ENCODE peak calls at places on chromosomes 11 and 22, in eight cellular contexts. L is COR-L47, Z is breast epithelium, P is T-helper 1 cell, F is AG08395, W is sigmoid colon, U is NCI-H1092, T is COLO829. E is an unnamed sample.

GRCh38 chr22:21842946-21843345 is 24.5 kb downstream of the MAPK1 start:
- DNase-seq in L (no peak), Z (no peak), P (no peak), F (no peak), W (no peak), U (no peak), T (no peak), E (no peak)

GRCh38 chr22:45968751-45969413 is 8.1 kb downstream of the WNT7B start:
- DNase-seq in L (no peak), Z (no peak), P (no peak), F (peak; percentile 56), W (no peak), U (no peak), T (no peak), E (no peak)

GRCh38 chr11:27703453-27703852 is 3.2 kb upstream of the BDNF start:
- DNase-seq in L (no peak), Z (no peak), P (no peak), F (peak; percentile 9), W (no peak), U (no peak), T (no peak), E (no peak)

GRCh38 chr11:117424781-117425180 is 97.1 kb downstream of the CEP164 start:
- DNase-seq in L (no peak), Z (no peak), P (no peak), F (peak; percentile 46), W (peak; percentile 33), U (peak; percentile 44), T (no peak), E (no peak)

GRCh38 chr11:112730591-112730990 is 230.6 kb upstream of the NCAM1 start:
- DNase-seq in L (no peak), Z (no peak), P (no peak), F (no peak), W (no peak), U (no peak), T (no peak), E (no peak)

GRCh38 chr11:74780277-74780870 is 31.7 kb downstream of the RNF169 start:
- DNase-seq in L (no peak), Z (no peak), P (no peak), F (no peak), W (no peak), U (no peak), T (no peak), E (no peak)

GRCh38 chr22:17726561-17727243 is 47.6 kb downstream of the BID start:
- DNase-seq in L (no peak), Z (no peak), P (no peak), F (peak; percentile 24), W (no peak), U (no peak), T (no peak), E (no peak)

GRCh38 chr11:71352226-71352625 is 96.0 kb downstream of the DHCR7 start:
- DNase-seq in L (no peak), Z (no peak), P (no peak), F (no peak), W (no peak), U (no peak), T (no peak), E (no peak)

GRCh38 chr11:100354736-100355135 is 332.4 kb upstream of the ARHGAP42 start:
- DNase-seq in L (no peak), Z (no peak), P (no peak), F (no peak), W (no peak), U (no peak), T (no peak), E (no peak)

GRCh38 chr22:41687901-41688364 is 734 bp downstream of the SNU13 start:
- DNase-seq in L (no peak), Z (no peak), P (no peak), F (no peak), W (no peak), U (no peak), T (no peak), E (no peak)

GRCh38 chr11:66668653-66669430 is 8.8 kb downstream of the RBM4B start:
- DNase-seq in L (no peak), Z (no peak), P (no peak), F (no peak), W (no peak), U (no peak), T (no peak), E (no peak)

GRCh38 chr22:47202819-47203553 is 440.5 kb downstream of the TBC1D22A start:
- DNase-seq in L (no peak), Z (peak; percentile 2), P (no peak), F (no peak), W (peak; percentile 45), U (no peak), T (no peak), E (peak; percentile 13)

GRCh38 chr11:115606223-115607220 is 102.3 kb upstream of the CADM1 start:
- DNase-seq in L (peak; percentile 56), Z (no peak), P (no peak), F (no peak), W (no peak), U (peak; percentile 41), T (no peak), E (no peak)

GRCh38 chr22:50000587-50001387 is 11.8 kb downstream of the IL17REL start:
- DNase-seq in L (no peak), Z (no peak), P (no peak), F (no peak), W (no peak), U (no peak), T (no peak), E (no peak)

GRCh38 chr11:68750988-68751325 is 363 bp downstream of the TESMIN start:
- DNase-seq in L (no peak), Z (no peak), P (no peak), F (no peak), W (no peak), U (no peak), T (no peak), E (no peak)

GRCh38 chr11:2581931-2582435 is 117.8 kb downstream of the KCNQ1OT1 start:
- DNase-seq in L (no peak), Z (no peak), P (no peak), F (no peak), W (no peak), U (no peak), T (no peak), E (no peak)

GRCh38 chr22:37353839-37354238 is 71.5 kb downstream of the CYTH4 start:
- DNase-seq in L (no peak), Z (no peak), P (no peak), F (no peak), W (no peak), U (no peak), T (peak; percentile 29), E (no peak)

GRCh38 chr11:3137486-3138177 is 27.5 kb downstream of the OSBPL5 start:
- DNase-seq in L (no peak), Z (no peak), P (no peak), F (no peak), W (peak; percentile 57), U (no peak), T (no peak), E (no peak)

GRCh38 chr22:41915783-41916493 is 1.1 kb upstream of the SHISA8 start:
- DNase-seq in L (no peak), Z (no peak), P (no peak), F (no peak), W (no peak), U (no peak), T (no peak), E (no peak)

GRCh38 chr11:78295991-78296930 is 107.5 kb downstream of the USP35 start:
- DNase-seq in L (no peak), Z (no peak), P (no peak), F (no peak), W (no peak), U (no peak), T (no peak), E (no peak)

GRCh38 chr22:24554316-24555159 is at the start of gene GUCD1:
- DNase-seq in L (no peak), Z (no peak), P (no peak), F (peak; percentile 25), W (no peak), U (peak; percentile 6), T (no peak), E (peak; percentile 63)

GRCh38 chr11:74546752-74547151 is 45.6 kb upstream of the POLD3 start:
- DNase-seq in L (no peak), Z (peak; percentile 71), P (no peak), F (no peak), W (no peak), U (no peak), T (no peak), E (peak; percentile 89)

GRCh38 chr11:4454031-4454430 is 4.9 kb downstream of the OR52K2 start:
- DNase-seq in L (no peak), Z (no peak), P (no peak), F (no peak), W (no peak), U (no peak), T (no peak), E (no peak)

GRCh38 chr11:69003301-69003865 is 9.7 kb downstream of the MRGPRF start:
- DNase-seq in L (no peak), Z (no peak), P (no peak), F (no peak), W (peak; percentile 65), U (no peak), T (no peak), E (peak; percentile 12)

GRCh38 chr22:50443801-50444625 is 30.8 kb downstream of the SBF1 start:
- DNase-seq in L (no peak), Z (no peak), P (no peak), F (no peak), W (no peak), U (no peak), T (no peak), E (no peak)

GRCh38 chr11:44718612-44719390 is 8.0 kb upstream of the TSPAN18 start:
- DNase-seq in L (no peak), Z (no peak), P (no peak), F (no peak), W (no peak), U (no peak), T (no peak), E (no peak)

GRCh38 chr11:46625406-46625805 is 8.1 kb downstream of the ATG13 start:
- DNase-seq in L (no peak), Z (no peak), P (no peak), F (no peak), W (no peak), U (no peak), T (no peak), E (no peak)

GRCh38 chr11:61688368-61689163 is 8.4 kb downstream of the DAGLA start:
- DNase-seq in L (no peak), Z (peak; percentile 93), P (no peak), F (peak; percentile 92), W (peak; percentile 91), U (no peak), T (no peak), E (peak; percentile 90)